ENCODE peak calls at places on chromosomes 6 and 20, in four cellular contexts. M, R, B and T are unnamed samples.

GRCh38 chr20:47927385-47927851 is 142.1 kb upstream of the SULF2 start:
- DNase-seq in M (peak), R (no peak), B (no peak), T (no peak)

GRCh38 chr20:44268802-44269201 is 21.7 kb downstream of the GDAP1L1 start:
- DNase-seq in M (no peak), R (no peak), B (no peak), T (no peak)

GRCh38 chr6:113011803-113012202 is 664.7 kb downstream of the RFPL4B start:
- DNase-seq in M (no peak), R (no peak), B (no peak), T (no peak)

GRCh38 chr6:135568366-135568765 is 70.8 kb upstream of the AHI1 start:
- DNase-seq in M (peak), R (no peak), B (no peak), T (peak)

GRCh38 chr6:106422551-106422950 is 62.0 kb downstream of the CRYBG1 start:
- DNase-seq in M (no peak), R (no peak), B (no peak), T (no peak)

GRCh38 chr20:10754809-10755208 is 81.0 kb upstream of the JAG1 start:
- DNase-seq in M (no peak), R (no peak), B (no peak), T (no peak)

GRCh38 chr20:16312998-16313397 is 260.2 kb downstream of the KIF16B start:
- DNase-seq in M (no peak), R (no peak), B (no peak), T (no peak)

GRCh38 chr6:7106752-7107577 is 796 bp upstream of the RREB1 start:
- DNase-seq in M (no peak), R (no peak), B (no peak), T (peak)

GRCh38 chr6:139020689-139021088 is 7.9 kb upstream of the ABRACL start:
- DNase-seq in M (no peak), R (no peak), B (no peak), T (no peak)

GRCh38 chr6:157194643-157195042 is 128.7 kb downstream of the TMEM242 start:
- DNase-seq in M (peak), R (no peak), B (no peak), T (peak)

GRCh38 chr6:168156742-168157265 is 77.8 kb upstream of the FRMD1 start:
- DNase-seq in M (no peak), R (no peak), B (no peak), T (no peak)

GRCh38 chr6:139433647-139434419 is 59.4 kb upstream of the CITED2 start:
- DNase-seq in M (peak), R (no peak), B (no peak), T (no peak)

GRCh38 chr20:63167918-63168520 is 47.9 kb downstream of the YTHDF1 start:
- DNase-seq in M (no peak), R (no peak), B (no peak), T (no peak)

GRCh38 chr20:46253391-46253790 is 54.9 kb downstream of the CDH22 start:
- DNase-seq in M (peak), R (peak), B (no peak), T (peak)

GRCh38 chr6:49087372-49087771 is 375.7 kb downstream of the MMUT start:
- DNase-seq in M (no peak), R (no peak), B (no peak), T (no peak)

GRCh38 chr6:168310945-168311344 is 8.6 kb downstream of the DACT2 start:
- DNase-seq in M (no peak), R (no peak), B (no peak), T (no peak)

GRCh38 chr6:71035871-71036270 is 79.0 kb upstream of the B3GAT2 start:
- DNase-seq in M (no peak), R (no peak), B (no peak), T (peak)

GRCh38 chr6:148979006-148979901 is 232.4 kb downstream of the UST start:
- DNase-seq in M (no peak), R (no peak), B (no peak), T (no peak)

GRCh38 chr6:90135672-90136071 is 161.0 kb downstream of the BACH2 start:
- DNase-seq in M (peak), R (no peak), B (no peak), T (peak)

GRCh38 chr20:34083137-34083536 is 28.9 kb downstream of the EIF2S2 start:
- DNase-seq in M (peak), R (no peak), B (peak), T (peak)

GRCh38 chr20:36063916-36064660 is 90.5 kb upstream of the EPB41L1 start:
- DNase-seq in M (no peak), R (peak), B (no peak), T (no peak)